ENCODE peak calls at places on chromosomes 11 and 22, in five cellular contexts. H is HL-60, I is coronary artery, N is stomach, U is tibial nerve. F is an unnamed sample.

GRCh38 chr11:38460429-38460828 is 1862.4 kb upstream of the RAG2 start:
- DNase-seq in N (no peak), I (no peak), U (no peak), H (no peak), F (no peak)

GRCh38 chr11:26025680-26026079 is 306.2 kb upstream of the ANO3 start:
- DNase-seq in U (no peak), N (no peak), H (no peak), I (no peak), F (no peak)

GRCh38 chr22:35480143-35480542 is 60.5 kb upstream of the RASD2 start:
- DNase-seq in H (no peak), U (no peak), I (no peak), N (peak), F (no peak)

GRCh38 chr11:27477831-27478230 is 5.2 kb upstream of the LGR4 start:
- DNase-seq in N (no peak), I (no peak), H (no peak), U (no peak), F (no peak)

GRCh38 chr11:26842458-26842841 is 120.6 kb upstream of the SLC5A12 start:
- DNase-seq in U (no peak), N (no peak), I (no peak), H (no peak), F (no peak)

GRCh38 chr22:20530368-20531153 is 23.2 kb downstream of the MED15 start:
- DNase-seq in N (no peak), I (no peak), U (no peak), H (no peak), F (peak)

GRCh38 chr11:64765291-64765803 is 5.6 kb upstream of the PYGM start:
- DNase-seq in H (no peak), N (no peak), I (no peak), U (no peak), F (no peak)

GRCh38 chr11:70265341-70265740 is 5.1 kb upstream of the PPFIA1 start:
- DNase-seq in N (no peak), H (no peak), U (no peak), I (no peak), F (no peak)

GRCh38 chr22:20400606-20401375 is 6.8 kb downstream of the ZNF74 start:
- DNase-seq in I (no peak), U (no peak), N (no peak), H (no peak), F (no peak)

GRCh38 chr11:127485541-127485940 is 485.0 kb upstream of the KIRREL3 start:
- DNase-seq in N (no peak), H (no peak), U (no peak), I (no peak), F (no peak)

GRCh38 chr11:34204396-34205279 is 99.2 kb downstream of the NAT10 start:
- DNase-seq in I (no peak), N (peak), H (no peak), U (no peak), F (peak)

GRCh38 chr22:30235687-30236170 is 10.8 kb downstream of the LIF start:
- DNase-seq in N (no peak), H (no peak), U (no peak), I (no peak), F (no peak)
- H3K27ac ChIP-seq in N (no peak), H (no peak), U (no peak), I (no peak), F (no peak)

GRCh38 chr22:30314918-30315317 is 11.8 kb downstream of the TBC1D10A start:
- DNase-seq in U (no peak), I (no peak), H (peak), N (no peak), F (no peak)
- H3K27ac ChIP-seq in U (peak), I (peak), H (no peak), N (peak), F (peak)

DNA sequence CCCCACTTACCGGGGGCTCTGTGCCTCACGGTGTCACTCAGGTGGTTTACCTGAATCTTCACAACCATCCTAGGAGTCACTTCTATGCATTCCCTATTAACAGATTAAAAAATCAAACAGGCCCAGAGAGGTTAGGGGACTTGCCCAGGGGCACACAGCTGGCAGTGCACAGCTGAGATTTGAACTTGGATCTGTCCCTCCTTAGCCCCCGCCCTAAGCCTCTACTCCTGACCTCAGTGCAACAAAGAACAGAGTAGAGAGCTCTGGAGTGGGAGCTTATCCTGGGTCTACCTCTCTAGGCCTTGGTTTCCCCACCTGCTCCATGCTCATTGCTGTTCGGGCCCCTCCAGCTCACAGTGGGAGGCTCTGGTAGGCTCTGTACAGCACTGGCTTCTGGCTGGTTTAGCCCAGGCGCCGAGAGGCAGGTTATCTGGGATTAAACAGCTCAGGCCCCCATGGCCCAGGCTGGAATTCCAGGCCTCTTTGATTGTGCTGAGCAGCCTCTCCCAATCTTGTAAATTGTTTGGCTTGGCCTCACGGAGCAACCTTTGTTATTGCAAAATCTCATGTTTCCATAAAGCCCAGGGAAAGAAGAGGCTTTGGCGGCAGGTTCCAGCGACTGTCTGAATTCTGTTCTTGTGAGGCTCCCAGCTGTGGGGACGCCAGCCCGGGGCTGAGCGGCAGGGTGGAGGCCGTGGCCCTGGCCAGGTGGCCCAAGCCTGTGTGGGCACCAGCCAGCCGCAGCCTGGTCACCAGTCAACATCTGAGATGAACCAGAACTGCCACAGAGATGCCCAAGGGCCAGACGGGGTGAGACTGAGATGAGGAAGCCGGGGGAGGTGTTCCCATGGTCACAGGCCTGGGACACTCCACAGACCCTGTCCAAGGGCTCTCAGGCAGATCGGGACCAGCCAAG is 28.9 kb upstream of the SHISAL1 start:
- DNase-seq in H (no peak), N (peak), U (peak), I (no peak), F (no peak)
- H3K27ac ChIP-seq in H (no peak), N (peak), U (peak), I (peak), F (no peak)

DNA sequence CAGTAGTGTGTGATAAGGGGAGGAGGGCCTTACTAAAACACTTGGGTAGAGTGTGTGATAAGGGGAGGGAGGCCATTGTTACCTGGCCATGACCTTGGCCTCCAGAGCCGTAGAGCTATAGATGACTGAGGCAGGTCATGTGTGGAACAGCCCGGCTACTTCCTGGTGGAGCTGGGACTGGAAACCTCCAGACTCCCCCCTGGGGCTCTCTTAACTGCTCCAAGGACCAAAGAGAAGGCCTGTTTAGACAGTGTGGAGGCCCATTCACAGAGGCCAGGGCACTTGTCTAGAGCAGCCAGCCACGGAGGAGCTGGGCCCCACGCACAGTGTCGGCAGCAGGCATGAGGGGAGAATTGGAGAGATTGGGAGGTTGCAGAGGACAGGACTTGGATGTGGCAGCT is 12.5 kb upstream of the MICALL1 start:
- DNase-seq in I (no peak), U (no peak), N (peak), H (no peak), F (peak)
- H3K27ac ChIP-seq in I (peak), U (peak), N (peak), H (no peak), F (no peak)

GRCh38 chr11:12158926-12159325 is 48.5 kb downstream of the MICAL2 start:
- DNase-seq in I (no peak), H (no peak), U (no peak), N (no peak), F (peak)
- H3K27ac ChIP-seq in I (peak), H (peak), U (peak), N (peak), F (peak)

GRCh38 chr11:125171974-125172373 is 7.4 kb downstream of the PKNOX2 start:
- DNase-seq in N (no peak), H (no peak), U (no peak), I (peak), F (no peak)

GRCh38 chr11:125168875-125169537 is 4.5 kb downstream of the PKNOX2 start:
- DNase-seq in H (no peak), N (no peak), I (peak), U (no peak), F (no peak)

GRCh38 chr11:125167954-125168821 is 3.6 kb downstream of the PKNOX2 start:
- DNase-seq in N (peak), I (peak), U (no peak), H (no peak), F (no peak)

GRCh38 chr11:125170001-125170405 is 5.5 kb downstream of the PKNOX2 start:
- DNase-seq in I (peak), H (no peak), N (no peak), U (no peak), F (no peak)

DNA sequence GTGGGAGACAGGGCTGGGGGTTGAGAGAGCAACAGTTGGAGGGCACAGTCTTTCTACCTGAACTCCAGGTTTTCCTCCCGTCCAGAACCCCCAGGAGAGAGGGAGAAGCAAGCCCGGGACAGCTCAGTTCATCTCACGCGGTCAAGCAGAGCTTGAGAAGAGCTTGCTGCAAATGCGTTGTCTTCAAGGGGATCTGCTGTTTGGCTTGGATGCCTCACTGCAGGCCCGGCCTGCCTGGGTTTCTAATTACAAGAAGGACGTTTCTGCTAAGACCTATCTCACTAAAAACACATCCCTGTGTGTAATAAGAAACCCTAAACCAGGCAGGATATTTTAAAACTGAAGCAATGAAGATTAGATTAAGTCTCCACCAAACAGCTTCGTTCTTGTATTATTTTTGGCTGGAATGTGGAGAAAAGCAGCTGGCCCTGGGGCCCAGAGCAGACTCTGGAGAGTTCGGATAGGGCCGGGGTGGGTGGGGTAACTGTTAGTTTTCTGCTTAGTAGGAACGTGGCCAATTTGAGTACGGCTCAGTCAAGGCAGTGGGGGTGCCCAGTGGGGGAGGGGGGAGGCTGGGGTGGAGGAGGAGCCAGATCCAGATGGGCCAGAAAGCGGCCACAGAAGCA is 6.0 kb downstream of the PKNOX2 start:
- DNase-seq in H (no peak), U (peak), N (no peak), I (peak), F (no peak)
- H3K27ac ChIP-seq in H (no peak), U (peak), N (peak), I (peak), F (peak)